ENCODE peak calls at places on chromosomes 13 and 19, in nine cellular contexts. R is CD8-positive, alpha-beta memory T cell; G is SJSA1; F is right lobe of liver; N is OCI-LY7; M is cardiac muscle cell; Q is heart left ventricle; S is NB4; I is cardiac fibroblast. A is an unnamed sample.

GRCh38 chr13:24071423-24072075 is 89.0 kb upstream of the SPATA13 start:
- DNase-seq in I (peak), M (peak), Q (no peak), N (no peak), R (no peak), S (no peak), G (no peak), F (no peak), A (no peak)

GRCh38 chr19:8304841-8305621 is 3.1 kb downstream of the CD320 start:
- DNase-seq in S (peak), F (peak), N (peak), Q (peak), G (peak), R (no peak), M (no peak), I (no peak), A (no peak)

GRCh38 chr19:31589109-31589508 is 239.9 kb upstream of the TSHZ3 start:
- DNase-seq in G (no peak), I (no peak), R (no peak), S (no peak), F (no peak), M (no peak), N (no peak), Q (no peak), A (no peak)

GRCh38 chr19:13782537-13782936 is 8.3 kb downstream of the C19orf53 start:
- DNase-seq in F (no peak), S (no peak), M (peak), N (no peak), R (no peak), Q (no peak), I (peak), G (no peak), A (no peak)

GRCh38 chr13:91576590-91576989 is 178.2 kb downstream of the GPC5 start:
- DNase-seq in R (no peak), I (no peak), M (no peak), Q (no peak), F (no peak), G (no peak), S (peak), N (peak), A (peak)

GRCh38 chr13:114113961-114114360 is 18.5 kb downstream of the RASA3 start:
- DNase-seq in S (no peak), R (no peak), I (no peak), Q (peak), M (no peak), F (no peak), G (no peak), N (no peak), A (no peak)

GRCh38 chr13:84896128-84896527 is 903.1 kb downstream of the SLITRK6 start:
- DNase-seq in F (no peak), R (no peak), G (peak), S (peak), M (peak), Q (no peak), N (peak), I (peak), A (peak)

GRCh38 chr19:6849876-6850275 is 37.5 kb upstream of the ADGRE1 start:
- DNase-seq in N (no peak), I (no peak), Q (no peak), S (no peak), R (no peak), G (no peak), F (no peak), M (peak), A (no peak)

GRCh38 chr13:41649659-41650058 is 192.3 kb downstream of the RGCC start:
- DNase-seq in I (peak), M (peak), S (no peak), N (peak), G (no peak), R (no peak), F (no peak), Q (no peak), A (peak)
- H3K4me3 ChIP-seq in I (no peak), M (no peak), S (no peak), N (no peak), G (no peak), R (no peak), F (no peak), Q (no peak), A (no peak)

DNA sequence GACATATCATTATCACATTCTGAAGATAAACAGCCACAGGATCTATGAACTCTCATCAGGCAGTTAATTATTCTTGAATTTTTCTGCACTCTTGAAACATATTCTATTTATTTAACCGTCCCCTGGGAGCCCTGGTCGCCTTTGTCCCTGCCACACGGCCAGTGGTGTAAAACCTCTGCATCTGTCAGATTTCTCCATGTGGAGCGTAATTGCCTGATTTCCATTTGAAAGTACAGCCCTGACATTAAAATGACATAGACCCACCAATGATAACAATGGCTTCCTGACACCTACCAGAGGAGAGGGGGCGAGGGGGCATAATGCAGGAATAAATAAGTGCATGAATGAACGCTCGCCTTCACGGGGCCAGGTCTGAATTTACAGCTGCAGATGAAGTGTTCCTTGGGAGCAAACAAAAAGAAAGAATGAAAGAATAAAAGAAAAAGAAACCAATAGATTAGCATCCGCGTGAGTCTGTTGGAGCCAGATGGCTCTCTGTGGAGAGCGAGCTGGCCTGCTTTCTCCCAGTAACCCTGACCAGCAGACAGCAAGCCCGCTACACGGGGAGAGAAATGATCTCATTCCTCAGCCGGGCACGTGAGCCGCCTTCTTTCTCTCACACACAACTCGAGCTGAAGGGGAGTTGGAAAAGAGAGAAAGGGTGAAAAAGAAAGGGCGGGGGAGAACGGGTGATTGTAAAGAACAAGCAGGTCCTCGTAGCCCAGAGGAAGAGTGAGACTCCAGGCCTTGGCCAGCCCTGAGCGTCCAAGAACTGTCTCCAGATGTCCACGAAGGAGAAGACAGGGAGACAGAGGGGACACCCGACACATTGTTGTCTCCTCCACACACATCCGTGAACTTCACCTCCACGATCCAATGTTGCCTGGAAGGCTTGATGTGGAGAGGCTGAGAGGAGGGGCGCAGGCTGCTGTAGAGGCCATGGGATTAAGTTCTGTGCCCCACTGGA is 81.2 kb downstream of the RNASEH2B start:
- DNase-seq in F (no peak), S (no peak), R (no peak), M (peak), N (no peak), Q (peak), G (no peak), I (peak), A (no peak)
- H3K4me3 ChIP-seq in F (no peak), S (no peak), R (no peak), M (no peak), N (no peak), Q (no peak), G (no peak), I (no peak), A (no peak)

DNA sequence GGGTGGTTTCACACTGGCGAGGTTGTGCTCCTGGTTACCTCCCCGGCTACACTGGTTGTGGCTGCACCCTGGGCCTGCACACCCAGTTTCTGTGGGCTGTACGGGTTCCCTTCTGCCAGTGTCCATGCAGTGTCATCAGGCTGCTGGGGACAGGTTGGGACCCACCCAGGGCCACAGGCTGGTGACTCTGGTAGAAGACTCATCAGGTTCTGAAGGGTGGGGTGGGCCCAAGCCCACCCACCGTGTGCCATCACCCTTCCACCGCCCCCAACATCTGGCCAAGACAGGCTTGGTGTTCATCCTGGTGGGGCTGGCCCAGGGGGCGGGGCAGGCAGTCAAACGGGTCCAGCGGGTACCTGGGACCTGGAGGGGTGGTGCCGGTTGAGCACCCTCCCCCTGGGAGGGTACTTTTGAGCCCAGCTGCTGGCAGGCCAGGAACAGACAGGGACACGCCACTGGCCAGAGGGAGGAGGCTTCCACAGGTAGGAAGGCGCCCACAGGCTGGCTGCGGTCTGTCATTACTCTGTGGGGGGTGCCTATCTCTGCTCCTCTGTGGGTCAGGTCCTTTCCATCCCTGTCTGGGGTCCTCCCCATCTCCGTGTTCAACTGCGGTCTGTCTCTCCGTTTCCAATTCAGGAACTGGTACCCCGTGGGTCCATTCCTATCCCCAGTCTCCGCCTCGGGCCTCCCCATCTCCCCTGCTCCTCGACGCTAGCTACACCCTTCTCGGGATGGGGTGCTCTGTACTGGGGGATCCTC is at the start of gene RNF225:
- DNase-seq in N (no peak), G (no peak), Q (no peak), R (no peak), S (peak), F (no peak), M (no peak), I (no peak), A (no peak)
- H3K4me3 ChIP-seq in N (no peak), G (no peak), Q (no peak), R (no peak), S (no peak), F (no peak), M (peak), I (no peak), A (no peak)

DNA sequence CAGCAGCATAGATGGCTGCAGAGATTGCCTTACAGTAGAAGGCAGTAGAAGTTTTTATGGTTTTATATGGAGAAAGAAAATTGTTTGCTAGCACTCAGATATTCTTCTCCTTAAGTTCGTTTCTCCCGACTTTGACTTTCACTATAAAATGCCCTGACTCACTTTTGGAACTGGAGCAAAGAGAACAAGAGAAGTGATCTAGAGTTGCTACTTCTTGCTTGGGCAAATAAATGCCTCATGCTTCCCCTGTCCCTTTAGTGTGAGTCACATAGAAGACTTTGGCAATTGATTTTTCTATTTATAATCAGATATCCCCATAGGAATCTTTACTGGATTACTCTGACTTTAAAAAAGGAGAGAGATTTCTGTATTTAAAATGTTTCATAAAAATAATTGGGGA is 46.9 kb downstream of the ITGBL1 start:
- DNase-seq in G (no peak), R (no peak), Q (no peak), I (peak), M (no peak), F (no peak), N (no peak), S (no peak), A (no peak)
- H3K4me3 ChIP-seq in G (no peak), R (no peak), Q (no peak), I (no peak), M (no peak), F (no peak), N (no peak), S (no peak), A (no peak)

GRCh38 chr19:12187625-12188024 is 24.7 kb downstream of the ZNF136 start:
- DNase-seq in I (peak), S (no peak), R (no peak), G (no peak), F (no peak), M (no peak), N (no peak), Q (no peak), A (no peak)
- H3K4me3 ChIP-seq in I (no peak), S (no peak), R (peak), G (no peak), F (no peak), M (no peak), N (no peak), Q (no peak), A (no peak)

DNA sequence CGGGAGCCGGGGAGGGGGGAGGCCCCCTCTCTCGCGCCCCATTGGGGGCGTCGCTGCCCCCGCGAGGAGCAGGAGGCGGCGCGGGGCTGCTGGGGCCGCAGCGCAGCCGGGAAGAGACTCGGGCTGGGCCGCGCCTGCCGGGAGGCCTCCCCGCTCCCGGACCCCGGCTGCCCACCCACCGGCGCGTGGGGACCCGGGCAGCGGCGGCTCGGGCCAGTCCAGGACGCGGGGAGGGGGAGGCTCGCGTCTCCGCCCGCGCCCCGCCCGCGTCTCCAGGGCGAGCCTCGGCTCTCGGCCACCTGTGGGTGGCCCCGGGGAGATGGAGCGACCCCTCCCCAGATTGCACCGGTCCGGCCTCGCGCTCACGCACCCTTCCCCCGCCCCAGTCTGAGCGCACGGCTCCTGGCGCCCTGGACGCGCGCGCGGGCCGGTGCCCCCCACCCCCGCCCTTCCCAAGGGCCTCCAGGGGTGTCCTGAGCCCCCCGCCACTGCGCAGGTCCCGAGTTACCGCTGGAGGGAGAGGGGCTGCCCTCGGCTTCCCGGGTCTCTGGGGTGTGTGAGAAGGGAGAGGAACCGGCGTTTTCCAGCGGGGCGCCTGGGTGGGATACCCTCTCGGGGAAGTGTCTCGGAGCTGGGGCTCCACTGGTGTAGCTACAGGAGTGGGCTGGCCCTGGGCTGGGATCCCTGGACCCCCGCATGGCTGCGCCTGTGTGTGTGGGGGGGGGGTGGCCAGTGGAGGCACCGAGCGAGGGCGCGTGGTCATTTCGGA is 645 bp downstream of the PALM start:
- DNase-seq in Q (no peak), F (no peak), M (no peak), G (no peak), S (no peak), R (no peak), N (no peak), I (no peak), A (no peak)
- H3K4me3 ChIP-seq in Q (peak), F (peak), M (peak), G (no peak), S (no peak), R (no peak), N (no peak), I (peak), A (peak)

GRCh38 chr13:50801087-50801931 is 42.2 kb downstream of the DLEU7 start:
- DNase-seq in N (peak), G (no peak), M (peak), F (no peak), Q (peak), R (peak), S (peak), I (peak), A (peak)

GRCh38 chr13:50797081-50797480 is 46.4 kb downstream of the DLEU7 start:
- DNase-seq in G (no peak), Q (no peak), R (no peak), F (no peak), S (no peak), M (peak), N (no peak), I (peak), A (no peak)

GRCh38 chr13:50798923-50799322 is 44.6 kb downstream of the DLEU7 start:
- DNase-seq in S (peak), R (no peak), G (no peak), N (no peak), I (peak), Q (no peak), M (peak), F (no peak), A (no peak)

GRCh38 chr13:50796463-50796862 is 47.0 kb downstream of the DLEU7 start:
- DNase-seq in F (no peak), G (no peak), M (no peak), Q (no peak), N (no peak), R (no peak), S (no peak), I (no peak), A (no peak)

DNA sequence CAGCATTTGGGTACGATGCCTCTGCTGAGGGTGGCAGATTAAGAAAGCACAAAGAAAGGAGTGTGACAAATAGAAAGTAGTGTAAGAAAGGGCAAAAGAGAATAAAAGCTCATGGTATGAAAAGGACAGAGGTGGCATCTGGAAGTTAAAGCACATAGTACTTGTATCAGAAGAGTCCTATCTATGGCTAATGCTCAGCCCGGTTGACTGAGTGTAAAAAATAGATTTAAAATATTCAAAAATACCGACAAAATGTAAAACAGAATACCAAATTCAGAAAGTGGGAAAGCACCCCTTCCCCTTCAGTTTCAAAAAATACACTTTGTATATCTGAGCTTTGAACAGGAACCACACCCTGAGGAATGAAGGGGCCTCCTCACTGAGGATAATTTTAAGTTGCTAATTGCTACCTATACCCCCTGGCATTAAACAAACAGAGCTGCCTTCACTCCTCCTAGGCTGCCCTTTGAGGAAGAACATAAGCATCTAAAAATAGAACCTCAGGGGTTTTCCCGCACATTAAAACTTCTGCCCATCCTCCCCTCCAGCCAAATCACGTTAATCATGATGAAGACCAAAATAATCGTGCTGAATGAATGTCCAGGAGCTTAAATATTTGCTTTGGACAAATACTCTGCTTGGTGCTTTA is 43.3 kb downstream of the DLEU7 start:
- DNase-seq in R (no peak), M (no peak), N (peak), S (no peak), I (peak), Q (no peak), F (no peak), G (no peak), A (no peak)
- H3K4me3 ChIP-seq in R (no peak), M (no peak), N (no peak), S (no peak), I (no peak), Q (no peak), F (no peak), G (no peak), A (no peak)

GRCh38 chr19:21147540-21147939 is 5.7 kb downstream of the ZNF431 start:
- DNase-seq in F (no peak), N (no peak), Q (no peak), S (no peak), G (no peak), M (no peak), R (no peak), I (no peak), A (no peak)

GRCh38 chr19:21141787-21142464 is at the start of gene ZNF431:
- DNase-seq in R (peak), I (peak), M (peak), G (peak), N (peak), Q (peak), S (peak), F (peak), A (peak)

GRCh38 chr19:21148681-21149080 is 6.8 kb downstream of the ZNF431 start:
- DNase-seq in F (no peak), M (no peak), S (no peak), R (no peak), I (no peak), N (no peak), Q (no peak), G (no peak), A (no peak)

GRCh38 chr19:21143846-21144245 is 2.0 kb downstream of the ZNF431 start:
- DNase-seq in N (no peak), G (no peak), S (no peak), M (no peak), F (no peak), Q (no peak), R (no peak), I (peak), A (no peak)

DNA sequence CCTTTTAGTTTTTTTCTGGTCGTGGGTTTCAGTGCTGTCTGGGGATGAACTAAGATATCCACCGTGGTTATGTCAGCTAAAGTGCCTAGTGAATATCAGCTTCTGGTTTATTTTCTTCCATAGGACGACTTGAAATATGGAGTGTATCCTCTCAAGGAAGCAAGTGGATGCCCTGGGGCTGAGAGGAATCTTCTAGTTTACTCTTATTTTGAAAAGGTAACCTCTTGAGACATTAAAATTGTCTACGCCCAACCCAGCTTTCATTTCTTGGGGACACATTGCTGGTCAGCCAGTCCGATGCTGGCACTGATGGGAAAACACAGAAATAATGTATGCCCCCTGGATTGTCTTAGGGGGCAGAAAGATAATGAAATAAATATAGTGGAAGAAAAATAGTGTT is 1.6 kb downstream of the ZNF431 start:
- DNase-seq in M (no peak), F (no peak), G (no peak), I (no peak), S (no peak), Q (no peak), R (no peak), N (no peak), A (no peak)
- H3K4me3 ChIP-seq in M (no peak), F (no peak), G (no peak), I (no peak), S (peak), Q (no peak), R (no peak), N (no peak), A (no peak)

A was measured in Jurkat, Clone E6-1.